ENCODE peak calls at places on chromosomes 5 and 9, in four cellular contexts. F is uterus, X is mammary epithelial cell, H is lung. C is an unnamed sample.

GRCh38 chr9:125747765-125748510 is 765 bp downstream of the PBX3 start:
- DNase-seq in F (peak; percentile 35), X (no peak), H (peak; percentile 45), C (no peak)

GRCh38 chr5:175163586-175164275 is 280.3 kb downstream of the DRD1 start:
- DNase-seq in F (no peak), X (no peak), H (no peak), C (no peak)

GRCh38 chr9:117325110-117325788 is 89.6 kb downstream of the ASTN2 start:
- DNase-seq in F (no peak), X (no peak), H (no peak), C (no peak)

GRCh38 chr5:52859619-52860018 is 71.9 kb downstream of the ITGA1 start:
- DNase-seq in F (no peak), X (peak; percentile 19), H (no peak), C (peak; percentile 38)

GRCh38 chr9:105067895-105068580 is 140.1 kb upstream of the ABCA1 start:
- DNase-seq in F (no peak), X (peak; percentile 76), H (no peak), C (peak; percentile 74)

GRCh38 chr9:128505414-128505765 is 871 bp downstream of the GLE1 start:
- DNase-seq in F (no peak), X (no peak), H (no peak), C (no peak)

GRCh38 chr5:110045153-110045552 is 355.4 kb downstream of the MAN2A1 start:
- DNase-seq in F (no peak), X (peak; percentile 4), H (no peak), C (no peak)

GRCh38 chr9:71446499-71447411 is 321.6 kb downstream of the CEMIP2 start:
- DNase-seq in F (no peak), X (peak; percentile 68), H (peak; percentile 42), C (peak; percentile 16)

GRCh38 chr9:114655689-114656088 is 1.9 kb downstream of the TEX53 start:
- DNase-seq in F (no peak), X (no peak), H (no peak), C (no peak)

GRCh38 chr5:74631088-74631960 is 9.2 kb downstream of the ENC1 start:
- DNase-seq in F (no peak), X (no peak), H (peak; percentile 67), C (no peak)

GRCh38 chr9:133114451-133114885 is 6.6 kb downstream of the RALGDS start:
- DNase-seq in F (no peak), X (no peak), H (no peak), C (no peak)

GRCh38 chr5:2752875-2753435 is 1.5 kb upstream of the IRX2 start:
- DNase-seq in F (no peak), X (peak; percentile 54), H (no peak), C (no peak)

GRCh38 chr5:2750026-2750757 is 1.3 kb downstream of the IRX2 start:
- DNase-seq in F (no peak), X (peak; percentile 39), H (no peak), C (no peak)

GRCh38 chr5:2752059-2752874 is 790 bp upstream of the IRX2 start:
- DNase-seq in F (no peak), X (peak; percentile 56), H (peak; percentile 71), C (no peak)

GRCh38 chr5:2750758-2751464 is 566 bp downstream of the IRX2 start:
- DNase-seq in F (no peak), X (peak; percentile 34), H (no peak), C (no peak)

GRCh38 chr5:2751592-2752021 is at the start of gene IRX2:
- DNase-seq in F (peak; percentile 23), X (peak; percentile 96), H (peak; percentile 87), C (peak; percentile 21)
- H3K27me3 ChIP-seq in F (peaks cover 70% of the 10 kb centered on the region), X (no peaks in the 10 kb centered on the region), H (peaks cover 27% of the 10 kb centered on the region), C (peaks cover 76% of the 10 kb centered on the region)

GRCh38 chr5:32585446-32586250 is at the start of gene SUB1:
- DNase-seq in F (peak; percentile 92), X (peak; percentile 85), H (peak; percentile 94), C (peak; percentile 62)
- TF ChIP-seq CTCF in F (no peak), X (no peak), H (no peak), C (no peak)

DNA sequence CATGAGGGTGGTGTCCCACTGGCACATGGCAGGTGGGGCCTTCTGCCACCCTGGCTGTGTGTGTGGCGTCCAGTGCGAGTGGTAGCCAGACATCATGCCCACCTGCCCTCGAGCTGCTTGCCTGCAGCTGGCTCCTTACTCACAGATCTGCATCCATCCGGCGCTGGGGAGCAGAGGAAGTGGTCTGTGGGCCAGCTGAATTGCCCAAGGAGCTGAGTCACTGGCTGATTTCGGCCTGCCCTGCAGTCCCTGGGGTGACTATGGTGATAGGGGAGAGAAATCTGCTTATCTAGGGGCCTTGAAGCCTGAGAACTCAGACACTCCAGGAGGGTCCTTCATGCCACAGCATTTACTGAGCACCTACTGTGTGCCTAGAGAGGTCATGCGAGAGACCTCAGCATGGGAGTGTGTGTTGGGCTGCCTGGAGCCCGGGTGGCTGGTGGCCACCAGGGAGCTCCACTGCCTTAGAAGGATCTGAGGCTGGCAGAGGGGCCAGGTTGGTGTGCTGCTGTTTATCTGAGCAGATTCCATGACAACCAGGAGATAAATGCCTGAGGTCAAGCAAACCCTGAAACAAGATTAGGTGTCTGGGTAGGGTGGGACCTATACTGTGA is 57.1 kb downstream of the SLC22A5 start:
- DNase-seq in F (peak; percentile 71), X (peak; percentile 95), H (peak; percentile 81), C (peak; percentile 89)
- H3K4me3 ChIP-seq in F (no peak overlapping the region), X (no peak overlapping the region), H (no peak overlapping the region), C (no peak overlapping the region)

GRCh38 chr5:112192072-112192471 is 227.0 kb downstream of the EPB41L4A start:
- DNase-seq in F (no peak), X (no peak), H (no peak), C (no peak)

GRCh38 chr5:112183103-112183634 is 235.9 kb downstream of the EPB41L4A start:
- DNase-seq in F (no peak), X (peak; percentile 89), H (no peak), C (peak; percentile 80)

GRCh38 chr5:112189328-112189840 is 229.7 kb downstream of the EPB41L4A start:
- DNase-seq in F (no peak), X (no peak), H (no peak), C (no peak)

DNA sequence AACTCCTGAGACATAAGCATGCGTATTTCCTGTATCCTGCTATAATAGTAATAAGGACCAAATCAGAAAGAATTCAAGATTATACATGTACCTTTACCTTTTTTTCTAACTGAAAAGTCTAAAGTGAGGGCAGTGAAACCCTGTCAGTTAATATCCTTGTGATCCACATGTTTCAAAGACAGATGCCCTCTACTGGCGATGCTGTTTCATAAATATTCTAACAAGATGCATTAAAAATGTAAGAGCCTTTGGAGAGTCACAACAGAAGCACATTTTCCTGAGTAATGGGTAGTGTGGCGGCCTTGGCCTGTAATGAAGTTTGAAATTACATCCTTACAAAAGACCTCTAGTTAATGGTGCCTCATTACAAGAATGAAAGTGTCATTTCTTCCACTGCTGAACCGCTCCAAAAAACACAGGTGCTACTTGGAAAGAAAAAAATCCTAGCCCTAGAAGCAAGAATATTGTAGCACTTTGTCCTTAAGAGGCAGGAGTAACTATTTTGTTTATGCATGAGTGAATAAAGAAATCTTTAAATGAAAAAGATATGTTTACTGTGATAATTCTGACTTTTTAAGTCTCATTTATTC is 232.6 kb downstream of the EPB41L4A start:
- DNase-seq in F (no peak), X (peak; percentile 23), H (no peak), C (no peak)
- H3K27me3 ChIP-seq in F (no peaks in the 10 kb centered on the region), X (no peaks in the 10 kb centered on the region), H (no peaks in the 10 kb centered on the region), C (no peaks in the 10 kb centered on the region)

DNA sequence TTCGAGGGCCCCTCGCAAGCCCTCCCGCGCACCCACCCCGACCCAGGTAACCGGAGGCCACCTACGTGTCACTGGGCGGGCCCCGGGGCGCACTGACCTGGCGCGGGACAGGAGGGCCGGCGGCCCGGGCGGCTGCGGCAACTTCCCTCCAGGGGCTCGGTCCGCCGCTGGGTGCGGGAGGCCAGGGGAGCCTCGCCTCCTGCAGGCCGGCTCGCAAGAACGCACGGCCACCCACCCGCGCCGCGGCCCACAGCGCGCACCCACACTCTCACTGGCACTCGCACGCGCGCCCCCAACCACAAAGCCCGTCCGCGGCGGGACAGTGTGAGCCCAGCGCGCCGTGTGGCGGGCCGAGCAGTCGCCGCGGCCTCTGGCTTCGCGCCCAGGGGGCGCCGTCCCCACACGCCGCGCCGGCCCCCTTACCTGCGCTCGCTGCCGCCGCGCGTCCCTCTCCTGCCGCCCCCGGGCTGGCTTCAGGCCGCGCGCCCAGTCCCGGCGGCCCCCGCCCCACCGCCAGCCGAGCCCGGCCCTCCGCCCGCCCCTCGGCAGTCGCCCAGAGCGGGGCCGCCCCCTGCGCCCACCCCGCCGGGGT is 430 bp downstream of the LPAR1 start:
- DNase-seq in F (peak; percentile 43), X (peak; percentile 48), H (no peak), C (no peak)
- TF ChIP-seq CTCF in F (no peak), X (no peak), H (no peak), C (no peak)

GRCh38 chr5:763998-764781 is 20.3 kb downstream of the ZDHHC11B start:
- DNase-seq in F (peak; percentile 20), X (no peak), H (peak; percentile 33), C (no peak)
- H3K4me3 ChIP-seq in F (no peak overlapping the region), X (no peak overlapping the region), H (no peak overlapping the region), C (no peak overlapping the region)

C was measured in kidney epithelial cell.